ENCODE peak calls at places on chromosome 3, in five cellular contexts. U is GM23338, K is ovary, H is heart left ventricle, J is kidney. W is an unnamed sample.
A peak's percentile ranks its signal among the peaks of the same experiment; 100 is the strongest.

GRCh38 chr3:183085634-183086390 is 13.5 kb downstream of the MCCC1 start:
- DNase-seq in H (no peak), J (no peak), K (no peak), U (peak; percentile 94), W (no peak)

GRCh38 chr3:177787279-177788041 is 590.2 kb upstream of the TBL1XR1 start:
- DNase-seq in K (no peak), U (no peak), H (no peak), J (no peak), W (no peak)

GRCh38 chr3:50815844-50816243 is 141.1 kb downstream of the DOCK3 start:
- DNase-seq in K (no peak), J (no peak), U (no peak), H (no peak), W (no peak)

GRCh38 chr3:126523745-126524428 is at the start of gene CHST13:
- DNase-seq in K (no peak), J (peak; percentile 76), H (peak; percentile 78), U (peak; percentile 86), W (peak; percentile 54)

GRCh38 chr3:190375671-190376070 is 12.3 kb upstream of the CLDN16 start:
- DNase-seq in H (no peak), U (no peak), J (no peak), K (no peak), W (no peak)

GRCh38 chr3:36514171-36514570 is 133.9 kb downstream of the STAC start:
- DNase-seq in J (no peak), K (no peak), H (no peak), U (no peak), W (no peak)

GRCh38 chr3:156050918-156051317 is 69.5 kb upstream of the KCNAB1 start:
- DNase-seq in H (no peak), U (no peak), K (no peak), J (no peak), W (no peak)

GRCh38 chr3:62888180-62888579 is 13.0 kb upstream of the CADPS start:
- DNase-seq in U (peak; percentile 78), K (no peak), J (no peak), H (no peak), W (no peak)

GRCh38 chr3:64248247-64248646 is 23.0 kb upstream of the PRICKLE2 start:
- DNase-seq in J (no peak), H (no peak), U (no peak), K (no peak), W (no peak)

GRCh38 chr3:1534252-1534651 is 441.4 kb downstream of the CNTN6 start:
- DNase-seq in K (no peak), H (no peak), U (no peak), J (no peak), W (no peak)

DNA sequence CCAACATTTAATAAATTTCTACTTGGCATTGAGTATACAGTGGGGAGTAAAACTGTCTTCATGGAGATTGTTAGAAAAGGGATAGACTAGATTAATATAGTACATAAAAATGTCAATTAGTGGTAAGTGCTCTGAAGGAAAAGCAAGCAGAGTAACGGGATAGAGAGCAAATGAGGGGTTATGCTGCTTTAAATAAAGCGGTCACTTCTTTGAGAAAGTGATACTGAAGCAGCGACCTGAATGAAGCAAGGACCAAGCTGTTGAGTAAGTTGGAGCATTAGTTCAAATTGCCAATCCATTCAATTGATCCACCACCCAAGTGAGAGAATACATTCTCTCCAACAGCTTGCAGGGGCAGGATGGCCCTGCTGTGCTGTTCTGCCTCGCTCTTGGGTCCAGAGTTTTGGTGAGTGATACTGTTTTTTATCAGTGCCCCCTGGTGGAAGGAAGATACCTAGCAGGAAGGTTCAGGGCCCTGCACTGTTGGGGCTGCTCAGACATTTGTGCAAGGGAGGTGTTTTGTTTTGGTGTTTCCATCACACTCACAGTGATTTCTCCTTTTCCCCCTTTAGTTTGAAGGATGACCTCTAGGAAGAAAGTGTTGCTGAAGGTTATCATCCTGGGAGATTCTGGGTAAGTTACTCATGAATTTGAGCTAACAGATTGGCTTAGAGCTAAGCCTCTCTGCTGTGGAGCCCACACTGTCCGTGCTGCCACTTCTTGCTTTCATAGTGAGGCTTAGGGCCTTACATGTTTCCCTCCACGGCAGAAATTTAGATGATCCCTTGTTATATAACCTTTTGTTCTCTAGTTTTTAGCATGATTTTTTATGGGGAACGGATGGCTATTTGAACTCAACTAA is 69.0 kb downstream of the RAB7A start:
- DNase-seq in U (peak; percentile 93), J (no peak), H (no peak), K (peak; percentile 48), W (no peak)
- TF ChIP-seq CTCF in U (peak; percentile 84), J (peak; percentile 77), H (peak; percentile 79), K (peak; percentile 70), W (peak; percentile 86)

GRCh38 chr3:187368251-187368733 is at the start of gene RTP4:
- DNase-seq in K (no peak), J (no peak), H (no peak), U (no peak), W (no peak)

GRCh38 chr3:187367561-187368103 is 553 bp upstream of the RTP4 start:
- DNase-seq in H (peak; percentile 65), J (peak; percentile 75), U (no peak), K (peak; percentile 27), W (peak; percentile 19)

GRCh38 chr3:187368765-187369450 is 723 bp downstream of the RTP4 start:
- DNase-seq in U (no peak), J (no peak), H (no peak), K (no peak), W (no peak)

DNA sequence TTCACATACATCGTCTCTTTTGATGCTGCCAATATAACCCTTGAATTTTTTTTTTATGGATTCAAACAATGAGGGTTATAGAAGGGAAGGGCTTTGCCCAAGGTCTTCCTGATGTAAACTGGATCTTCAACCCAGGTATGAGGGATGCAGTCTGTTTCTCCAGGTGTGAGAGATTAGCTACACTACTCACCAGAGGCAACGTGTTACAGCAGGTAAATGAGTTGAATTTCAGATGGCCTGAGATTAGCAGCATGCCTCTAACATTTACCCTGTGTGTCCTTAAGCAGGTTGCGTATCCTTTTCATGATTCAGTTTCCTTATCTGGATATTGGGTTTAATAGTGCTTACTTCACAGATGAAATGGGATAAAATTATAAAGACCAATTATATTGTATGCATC is 1.9 kb downstream of the RTP4 start:
- DNase-seq in U (no peak), H (no peak), J (no peak), K (no peak), W (no peak)
- H3K4me3 ChIP-seq in U (no peak overlapping the region), H (peak overlapping the region; percentile 73), J (peak overlapping the region; percentile 33), K (no peak overlapping the region), W (peak overlapping the region; percentile 67)

GRCh38 chr3:11476814-11477213 is 166.9 kb downstream of the VGLL4 start:
- DNase-seq in H (no peak), K (no peak), J (no peak), U (no peak), W (no peak)
- H3K4me1 ChIP-seq in H (peaks cover 37% of the 10 kb centered on the region), K (peaks cover 9% of the 10 kb centered on the region), J (peaks cover 2% of the 10 kb centered on the region), U (peaks cover 20% of the 10 kb centered on the region), W (peaks cover 41% of the 10 kb centered on the region)

GRCh38 chr3:57597240-57597972 is at the start of gene ARF4:
- DNase-seq in J (peak; percentile 100), K (peak; percentile 99), U (peak; percentile 98), H (peak; percentile 100), W (peak; percentile 99)
- TF ChIP-seq CTCF in J (peak; percentile 19), K (no peak), U (peak; percentile 34), H (no peak), W (peak; percentile 23)

DNA sequence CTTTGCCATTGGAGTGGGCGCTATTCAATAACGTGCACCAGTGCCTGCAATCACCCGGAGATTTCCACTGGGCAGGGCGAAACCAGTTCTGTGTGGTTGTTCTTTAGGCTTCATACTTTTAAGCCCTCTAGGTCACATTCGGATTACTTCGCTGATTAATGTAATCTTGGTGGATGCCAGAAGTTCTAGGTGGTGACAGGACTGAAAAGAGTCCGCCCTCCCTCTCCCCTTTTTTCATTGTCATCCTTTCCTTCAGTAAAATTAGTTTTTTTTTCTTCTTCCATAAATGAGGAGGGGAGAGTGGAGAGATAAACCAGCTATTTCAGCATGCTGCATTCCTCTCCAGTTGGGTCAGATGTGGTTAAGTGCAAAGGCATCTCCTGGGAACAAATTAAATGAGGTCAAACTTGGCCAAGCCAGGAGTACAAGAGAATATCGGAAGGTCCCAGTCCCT is 2.3 kb upstream of the SLC2A2 start:
- DNase-seq in J (no peak), K (no peak), U (no peak), H (no peak), W (no peak)
- H3K4me3 ChIP-seq in J (peak overlapping the region; percentile 66), K (no peak overlapping the region), U (peak overlapping the region; percentile 50), H (peak overlapping the region; percentile 58), W (peak overlapping the region; percentile 63)

GRCh38 chr3:108086653-108087052 is 4.2 kb downstream of the CD47 start:
- DNase-seq in J (no peak), K (no peak), H (no peak), U (no peak), W (no peak)
- H3K4me1 ChIP-seq in J (peaks cover 2% of the 10 kb centered on the region), K (peaks cover 2% of the 10 kb centered on the region), H (peaks cover 78% of the 10 kb centered on the region), U (no peaks in the 10 kb centered on the region), W (peaks cover 75% of the 10 kb centered on the region)

DNA sequence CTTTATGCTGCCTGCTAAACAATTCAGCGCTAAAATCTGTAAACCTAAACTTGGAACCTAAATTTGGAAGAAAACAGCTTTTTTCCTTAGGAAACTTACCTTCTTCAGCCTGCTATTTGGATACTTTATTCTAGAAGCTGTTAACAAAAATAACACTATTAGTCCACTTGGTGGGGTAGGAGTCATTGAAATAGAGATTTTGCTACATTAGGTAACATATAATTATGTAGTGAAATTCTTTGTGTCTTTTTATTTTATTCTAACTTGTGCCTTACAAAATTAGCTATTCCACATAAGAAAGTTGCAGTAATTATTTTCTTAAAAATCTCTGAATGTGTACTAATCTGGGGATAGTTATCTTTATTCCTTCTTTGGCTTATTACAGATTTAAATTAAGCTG is 360.4 kb upstream of the ROBO2 start:
- DNase-seq in J (no peak), K (no peak), H (no peak), U (peak; percentile 42), W (no peak)
- TF ChIP-seq CTCF in J (no peak), K (no peak), H (no peak), U (no peak), W (no peak)

GRCh38 chr3:158104346-158105020 is 1.7 kb downstream of the SHOX2 start:
- DNase-seq in U (no peak), J (no peak), H (no peak), K (no peak), W (no peak)
- H3K4me3 ChIP-seq in U (peak overlapping the region; percentile 81), J (no peak overlapping the region), H (peak overlapping the region; percentile 52), K (no peak overlapping the region), W (peak overlapping the region; percentile 60)

GRCh38 chr3:195895078-195895899 is 13.1 kb downstream of the TNK2 start:
- DNase-seq in K (no peak), H (no peak), J (no peak), U (peak; percentile 60), W (peak; percentile 49)
- H3K4me1 ChIP-seq in K (peaks cover 14% of the 10 kb centered on the region), H (peaks cover 66% of the 10 kb centered on the region), J (peaks cover 32% of the 10 kb centered on the region), U (peaks cover 19% of the 10 kb centered on the region), W (peaks cover 61% of the 10 kb centered on the region)

GRCh38 chr3:10835406-10835805 is 19.4 kb downstream of the SLC6A11 start:
- DNase-seq in J (no peak), H (no peak), K (no peak), U (peak; percentile 50), W (no peak)
- TF ChIP-seq CTCF in J (no peak), H (no peak), K (no peak), U (peak; percentile 69), W (no peak)